ENCODE peak calls at places on chromosomes 6 and 20, in five cellular contexts. F is heart right ventricle, C is activated B cell treated with CpG ODN at 0.5 μM for 24 hours, W is SK-MEL-5, R is RWPE1. Z is an unnamed sample.

GRCh38 chr20:45484676-45485075 is 15.1 kb downstream of the WFDC2 start:
- DNase-seq in F (no peak), C (no peak), W (no peak), R (no peak), Z (no peak)

GRCh38 chr6:26199057-26199772 is 112.0 kb downstream of the HFE start:
- DNase-seq in W (peak), F (peak), C (peak), R (peak), Z (peak)

GRCh38 chr6:134373282-134373922 is 55.5 kb upstream of the SGK1 start:
- DNase-seq in R (peak), F (no peak), C (no peak), W (peak), Z (peak)

GRCh38 chr6:39791850-39792500 is at the start of gene DAAM2:
- DNase-seq in C (no peak), F (peak), W (peak), R (no peak), Z (peak)

GRCh38 chr20:34560614-34561013 is 2.1 kb downstream of the MAP1LC3A start:
- DNase-seq in R (no peak), F (no peak), W (no peak), C (no peak), Z (no peak)

GRCh38 chr20:42544926-42545325 is 644.8 kb downstream of the PTPRT start:
- DNase-seq in R (no peak), F (no peak), W (no peak), C (no peak), Z (no peak)

GRCh38 chr6:7974932-7975763 is 64.6 kb upstream of the TXNDC5 start:
- DNase-seq in R (peak), W (peak), C (no peak), F (peak), Z (no peak)

GRCh38 chr6:142902636-142903053 is 42.3 kb downstream of the HIVEP2 start:
- DNase-seq in R (peak), C (no peak), W (peak), F (peak), Z (peak)

GRCh38 chr6:155155787-155156447 is 107.9 kb upstream of the CLDN20 start:
- DNase-seq in W (no peak), C (no peak), F (no peak), R (no peak), Z (no peak)

GRCh38 chr6:54244430-54244829 is 63.8 kb upstream of the TINAG start:
- DNase-seq in R (peak), F (no peak), W (peak), C (no peak), Z (no peak)

GRCh38 chr20:7274870-7275269 is 507.4 kb downstream of the BMP2 start:
- DNase-seq in F (no peak), C (no peak), R (no peak), W (no peak), Z (no peak)

GRCh38 chr6:35601331-35602132 is 87.2 kb downstream of the FKBP5 start:
- DNase-seq in F (no peak), C (no peak), W (peak), R (peak), Z (no peak)

GRCh38 chr6:44543664-44544063 is 156.2 kb downstream of the CDC5L start:
- DNase-seq in F (no peak), R (no peak), C (no peak), W (no peak), Z (no peak)

Z was measured in left lung.